ENCODE peak calls at places on chromosomes 11 and 22, in seven cellular contexts. I is AG09309, U is ascending aorta, J is kidney epithelial cell, O is fibroblast of mammary gland, X is lower leg skin, G is SK-N-SH. C is an unnamed sample.

GRCh38 chr22:17390087-17390486 is 20.8 kb downstream of the CECR2 start:
- DNase-seq in I (no peak), U (no peak), J (no peak), O (no peak), X (no peak), G (no peak), C (no peak)

GRCh38 chr11:71342116-71342515 is 89.7 kb upstream of the SHANK2 start:
- DNase-seq in I (no peak), U (no peak), J (no peak), O (peak), X (no peak), G (no peak), C (peak)

GRCh38 chr22:33315954-33316353 is 257.8 kb upstream of the SYN3 start:
- DNase-seq in I (no peak), U (no peak), J (no peak), O (no peak), X (no peak), G (no peak), C (no peak)

GRCh38 chr11:70568504-70569172 is 170.3 kb downstream of the CTTN start:
- DNase-seq in I (no peak), U (no peak), J (no peak), O (peak), X (no peak), G (peak), C (peak)

GRCh38 chr11:117959438-117960149 is 26.6 kb upstream of the IL10RA start:
- DNase-seq in I (no peak), U (no peak), J (no peak), O (no peak), X (no peak), G (no peak), C (no peak)

GRCh38 chr11:125887373-125888324 is at the start of gene HYLS1:
- DNase-seq in I (peak), U (peak), J (peak), O (peak), X (peak), G (peak), C (peak)

GRCh38 chr11:77198440-77198849 is 70.4 kb downstream of the MYO7A start:
- DNase-seq in I (no peak), U (peak), J (no peak), O (peak), X (no peak), G (peak), C (no peak)

GRCh38 chr11:92259861-92260260 is 35.2 kb downstream of the FAT3 start:
- DNase-seq in I (no peak), U (no peak), J (no peak), O (no peak), X (no peak), G (no peak), C (no peak)

GRCh38 chr22:39240841-39241631 is 3.7 kb downstream of the PDGFB start:
- DNase-seq in I (no peak), U (peak), J (no peak), O (no peak), X (peak), G (no peak), C (no peak)

GRCh38 chr11:33013706-33014105 is 2.0 kb upstream of the DEPDC7 start:
- DNase-seq in I (no peak), U (no peak), J (no peak), O (no peak), X (no peak), G (no peak), C (no peak)

GRCh38 chr11:83827940-83828554 is 541.9 kb upstream of the CCDC90B start:
- DNase-seq in I (no peak), U (no peak), J (no peak), O (peak), X (no peak), G (peak), C (peak)

GRCh38 chr22:31495343-31495742 is 993 bp upstream of the SFI1 start:
- DNase-seq in I (no peak), U (no peak), J (no peak), O (no peak), X (no peak), G (no peak), C (no peak)

GRCh38 chr11:134026655-134027343 is 42.1 kb upstream of the JAM3 start:
- DNase-seq in I (no peak), U (no peak), J (no peak), O (no peak), X (no peak), G (peak), C (no peak)

GRCh38 chr22:33584152-33584551 is 336.1 kb downstream of the LARGE1 start:
- DNase-seq in I (no peak), U (no peak), J (no peak), O (no peak), X (no peak), G (no peak), C (no peak)

GRCh38 chr11:29435421-29435820 is 581.4 kb downstream of the KCNA4 start:
- DNase-seq in I (no peak), U (no peak), J (no peak), O (no peak), X (no peak), G (no peak), C (peak)

GRCh38 chr11:117610045-117610444 is 187.0 kb downstream of the DSCAML1 start:
- DNase-seq in I (no peak), U (no peak), J (peak), O (no peak), X (no peak), G (no peak), C (peak)

GRCh38 chr11:97610000-97610399 is 1220.2 kb downstream of the JRKL start:
- DNase-seq in I (no peak), U (no peak), J (no peak), O (no peak), X (no peak), G (no peak), C (peak)

GRCh38 chr11:62324738-62325556 is 12.3 kb upstream of the ASRGL1 start:
- DNase-seq in I (no peak), U (no peak), J (no peak), O (peak), X (peak), G (peak), C (peak)

GRCh38 chr11:10942621-10943020 is 84.8 kb upstream of the ZBED5 start:
- DNase-seq in I (no peak), U (no peak), J (no peak), O (peak), X (no peak), G (no peak), C (no peak)

GRCh38 chr22:30606455-30607299 is at the start of gene TCN2:
- DNase-seq in I (no peak), U (peak), J (peak), O (peak), X (peak), G (peak), C (peak)

GRCh38 chr11:94424662-94425061 is 23.4 kb upstream of the GPR83 start:
- DNase-seq in I (no peak), U (no peak), J (no peak), O (peak), X (no peak), G (no peak), C (peak)

GRCh38 chr11:36098976-36099375 is 155.1 kb downstream of the LDLRAD3 start:
- DNase-seq in I (no peak), U (no peak), J (no peak), O (no peak), X (no peak), G (no peak), C (no peak)

GRCh38 chr11:41613321-41613720 is 153.9 kb upstream of the LRRC4C start:
- DNase-seq in I (no peak), U (no peak), J (no peak), O (peak), X (no peak), G (no peak), C (peak)

GRCh38 chr11:112481431-112481830 is 220.8 kb upstream of the PLET1 start:
- DNase-seq in I (no peak), U (no peak), J (no peak), O (no peak), X (no peak), G (no peak), C (no peak)

GRCh38 chr22:46604306-46604690 is 15.9 kb upstream of the GRAMD4 start:
- DNase-seq in I (no peak), U (peak), J (no peak), O (no peak), X (peak), G (no peak), C (no peak)

GRCh38 chr11:117884994-117885393 is 8.5 kb upstream of the FXYD6 start:
- DNase-seq in I (no peak), U (no peak), J (peak), O (peak), X (no peak), G (no peak), C (peak)

GRCh38 chr22:27022741-27023373 is 365.5 kb downstream of the MIAT start:
- DNase-seq in I (no peak), U (no peak), J (no peak), O (no peak), X (no peak), G (no peak), C (no peak)

GRCh38 chr11:699116-699508 is 3.5 kb downstream of the TMEM80 start:
- DNase-seq in I (no peak), U (no peak), J (no peak), O (no peak), X (no peak), G (no peak), C (no peak)

GRCh38 chr11:3021125-3021524 is 29.0 kb upstream of the NAP1L4 start:
- DNase-seq in I (no peak), U (no peak), J (no peak), O (peak), X (no peak), G (peak), C (peak)

GRCh38 chr11:65572356-65573043 is at the start of gene FAM89B:
- DNase-seq in I (no peak), U (peak), J (no peak), O (peak), X (peak), G (peak), C (peak)

GRCh38 chr22:30249049-30250038 is 2.8 kb upstream of the LIF start:
- DNase-seq in I (no peak), U (no peak), J (no peak), O (peak), X (no peak), G (no peak), C (peak)

GRCh38 chr22:37000676-37001534 is 18.3 kb downstream of the TST start:
- DNase-seq in I (no peak), U (no peak), J (no peak), O (no peak), X (no peak), G (no peak), C (no peak)

DNA sequence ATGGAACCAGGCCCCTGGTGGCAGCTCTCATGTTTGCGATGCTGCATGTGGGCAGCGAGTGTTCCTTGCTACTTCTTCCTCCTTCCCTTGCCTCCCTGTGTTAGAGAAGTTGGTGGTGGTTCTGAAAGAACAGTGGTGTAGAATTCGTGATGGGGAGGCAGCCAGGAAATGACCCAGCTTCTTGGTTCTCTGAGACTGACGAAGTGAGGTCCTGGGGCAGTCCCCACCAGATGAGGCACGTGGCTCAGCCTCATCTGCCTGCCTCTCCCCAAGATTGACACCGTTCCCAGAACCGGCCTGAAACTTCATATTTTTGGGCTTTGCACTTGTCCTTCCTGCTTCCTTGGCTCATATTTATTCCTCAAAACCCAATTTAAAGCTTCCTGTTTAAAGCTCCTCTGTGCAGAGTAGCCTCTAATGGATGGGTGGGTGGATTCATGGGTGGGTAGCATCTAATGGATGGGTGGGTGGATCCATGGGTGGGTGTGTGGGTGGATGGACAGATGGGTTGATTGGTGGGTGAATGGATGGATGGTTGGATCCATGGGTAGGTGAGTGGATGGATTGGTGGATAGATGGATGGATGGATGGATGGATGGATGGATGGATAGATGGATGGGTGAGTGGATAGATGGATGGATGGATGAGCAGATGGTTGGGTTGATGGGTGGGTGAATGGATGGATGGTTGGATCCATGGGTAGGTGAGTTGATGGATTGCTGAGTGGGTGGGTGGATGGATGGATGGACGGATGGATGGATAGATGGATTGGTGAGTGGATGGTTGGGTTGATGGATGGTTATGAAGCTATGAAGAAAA is 77.3 kb upstream of the ATXN10 start:
- DNase-seq in I (no peak), U (no peak), J (no peak), O (no peak), X (no peak), G (no peak), C (no peak)
- TF ChIP-seq CTCF in I (no peak), U (no peak), J (no peak), O (no peak), X (no peak), G (peak), C (no peak)

DNA sequence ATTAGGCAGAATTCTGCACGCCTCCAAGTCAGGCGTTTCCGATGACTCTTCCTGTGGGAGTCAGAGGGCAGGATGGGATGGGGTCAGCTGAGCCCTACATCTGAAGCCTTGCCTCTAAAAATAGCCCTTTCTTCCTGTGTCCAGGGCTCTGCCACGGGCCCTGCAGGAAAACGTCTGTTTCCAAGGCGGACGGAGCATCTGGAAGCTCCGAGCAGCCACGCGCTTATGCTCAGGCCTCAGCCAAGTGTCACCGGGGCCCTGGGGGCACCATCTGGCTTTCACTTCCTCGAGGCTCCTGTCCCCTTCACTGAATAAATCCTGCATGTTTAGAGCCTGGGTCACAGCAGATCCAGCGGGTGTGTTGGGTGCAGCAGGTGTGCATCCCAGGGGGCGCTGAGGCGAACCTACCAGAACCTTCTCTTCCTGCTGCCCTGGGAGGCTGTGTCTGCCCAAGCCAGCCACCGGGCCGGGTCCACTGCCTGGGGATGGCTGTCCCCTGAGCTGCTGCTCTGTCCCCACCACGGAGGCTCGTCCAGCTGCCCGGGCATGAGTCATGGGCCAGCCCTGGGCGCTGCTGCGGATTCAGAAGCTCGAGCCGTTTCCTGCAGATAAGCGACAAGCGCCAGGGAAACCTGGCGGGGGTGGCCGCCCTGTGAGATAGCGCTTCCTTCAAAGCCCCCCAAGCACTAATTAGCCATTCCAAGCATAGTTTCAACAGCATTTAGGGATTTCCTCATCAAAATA is 32.0 kb upstream of the LINC01488 start:
- DNase-seq in I (no peak), U (peak), J (no peak), O (no peak), X (no peak), G (peak), C (peak)
- H3K4me3 ChIP-seq in I (no peak), U (no peak), J (no peak), O (no peak), X (no peak), G (no peak), C (no peak)

GRCh38 chr11:27847496-27847895 is 147.2 kb upstream of the BDNF start:
- DNase-seq in I (no peak), U (no peak), J (no peak), O (no peak), X (no peak), G (no peak), C (peak)

DNA sequence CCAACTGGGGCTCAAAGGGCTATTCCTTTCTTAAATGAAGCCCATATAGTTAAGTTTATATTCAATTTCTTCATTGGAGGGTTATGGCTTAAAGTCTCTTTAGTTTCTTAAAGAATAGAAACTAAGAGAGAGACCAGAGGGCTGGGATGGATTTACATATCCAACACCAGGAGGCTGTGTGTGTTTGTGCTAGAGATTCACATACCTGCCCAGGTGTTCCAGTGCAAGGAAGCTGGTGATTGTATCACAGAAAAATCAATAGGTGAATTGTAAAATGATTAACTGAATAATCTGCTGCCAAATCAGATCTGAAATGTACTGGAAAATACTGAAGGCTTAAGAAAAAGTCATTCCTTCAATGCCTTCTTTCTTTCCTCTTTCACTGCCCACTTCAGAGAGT is 148.2 kb upstream of the BDNF start:
- DNase-seq in I (no peak), U (no peak), J (no peak), O (no peak), X (no peak), G (no peak), C (no peak)
- TF ChIP-seq CTCF in I (no peak), U (no peak), J (no peak), O (no peak), X (no peak), G (no peak), C (no peak)

DNA sequence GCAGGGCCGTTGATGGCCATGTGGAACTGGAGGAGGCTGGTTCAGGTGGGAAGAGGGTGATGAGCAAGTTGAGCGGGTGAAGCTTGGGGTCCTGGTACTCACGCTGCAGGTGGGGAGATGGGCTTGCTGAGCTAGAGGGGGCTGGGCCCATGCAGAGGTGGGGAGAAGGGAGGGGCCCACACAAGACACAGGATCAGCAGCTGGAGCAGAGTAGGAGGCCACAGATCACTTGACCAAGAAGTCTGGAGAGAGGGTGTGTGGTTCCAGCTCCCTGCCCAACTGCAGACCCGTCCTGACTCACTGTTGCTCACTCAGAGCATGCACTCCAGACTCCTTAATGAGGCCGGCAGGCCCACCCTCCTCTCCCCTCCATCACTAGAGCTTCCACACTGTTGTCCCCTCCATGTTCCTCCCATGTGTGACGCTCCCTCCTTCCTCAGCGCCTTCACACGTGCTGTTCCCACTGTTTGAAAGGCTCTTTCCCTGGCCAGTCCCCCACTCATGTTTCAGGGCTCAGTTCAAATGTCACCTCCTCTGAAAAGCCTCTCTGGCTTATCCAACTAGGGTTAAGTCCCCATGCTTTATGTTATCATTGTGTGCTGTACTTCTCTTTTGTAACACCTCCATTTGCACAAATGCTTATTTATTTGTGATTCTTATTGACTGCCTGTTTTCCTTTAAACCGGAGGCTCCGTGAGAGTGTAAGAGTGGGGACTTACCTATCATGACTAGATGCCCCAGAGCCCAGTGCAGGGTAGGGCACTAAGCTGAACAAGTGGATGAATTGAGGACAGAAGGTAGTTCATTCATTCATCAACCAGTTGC is 2.3 kb downstream of the CCDC86 start:
- DNase-seq in I (no peak), U (no peak), J (no peak), O (peak), X (no peak), G (no peak), C (peak)
- H3K4me3 ChIP-seq in I (peak), U (no peak), J (no peak), O (peak), X (no peak), G (peak), C (peak)

GRCh38 chr11:46445887-46446286 is 54.3 kb upstream of the CHRM4 start:
- DNase-seq in I (no peak), U (no peak), J (no peak), O (no peak), X (no peak), G (no peak), C (no peak)
- TF ChIP-seq CTCF in I (no peak), U (no peak), J (no peak), O (no peak), X (no peak), G (no peak), C (no peak)

GRCh38 chr22:45155050-45155840 is 8.5 kb upstream of the NUP50 start:
- DNase-seq in I (peak), U (no peak), J (no peak), O (peak), X (no peak), G (peak), C (peak)
- H3K4me3 ChIP-seq in I (no peak), U (no peak), J (no peak), O (no peak), X (no peak), G (no peak), C (no peak)

DNA sequence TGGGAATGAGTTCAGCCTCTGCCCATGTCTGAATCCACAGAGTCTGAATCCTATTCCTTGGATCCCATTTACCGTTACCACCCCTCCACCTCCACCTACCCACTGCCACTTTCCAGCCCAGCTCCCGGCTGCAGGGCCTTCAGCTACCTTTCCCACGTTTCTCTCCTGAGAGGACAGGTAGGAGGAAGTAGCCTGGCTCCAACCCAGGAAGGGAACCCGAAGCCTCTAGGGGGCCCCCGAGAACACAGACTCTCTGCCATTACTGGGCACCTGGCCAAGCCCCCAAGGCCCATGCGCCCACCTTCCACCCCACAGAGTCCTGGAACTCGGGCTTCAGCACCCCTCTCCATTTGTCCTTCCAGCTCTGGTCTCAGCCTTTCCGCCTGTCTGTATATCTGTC is 101.9 kb upstream of the LMO1 start:
- DNase-seq in I (no peak), U (no peak), J (no peak), O (no peak), X (no peak), G (no peak), C (no peak)
- TF ChIP-seq CTCF in I (no peak), U (no peak), J (no peak), O (no peak), X (no peak), G (no peak), C (no peak)

GRCh38 chr22:49512471-49512870 is 315.2 kb downstream of the BRD1 start:
- DNase-seq in I (no peak), U (no peak), J (no peak), O (no peak), X (no peak), G (no peak), C (no peak)
- H3K4me3 ChIP-seq in I (no peak), U (no peak), J (no peak), O (no peak), X (no peak), G (no peak), C (no peak)

C was measured in fibroblast of the aortic adventitia.